ENCODE peak calls at places on chromosomes 3 and 15, in four cellular contexts. P is A549, Z is GM12878, J is HCT116. W is an unnamed sample.

GRCh38 chr3:44077267-44077666 is 164.4 kb upstream of the TOPAZ1 start:
- DNase-seq in P (no peak), Z (no peak), J (no peak), W (peak)

GRCh38 chr3:16286672-16287604 is 21.9 kb downstream of the OXNAD1 start:
- DNase-seq in P (no peak), Z (no peak), J (no peak), W (no peak)

GRCh38 chr3:94303897-94304296 is 241.0 kb downstream of the NSUN3 start:
- DNase-seq in P (no peak), Z (no peak), J (no peak), W (no peak)

GRCh38 chr3:21942328-21942727 is 191.3 kb upstream of the ZNF385D start:
- DNase-seq in P (no peak), Z (no peak), J (no peak), W (no peak)

GRCh38 chr3:42557849-42558248 is 23.9 kb downstream of the SEC22C start:
- DNase-seq in P (no peak), Z (no peak), J (no peak), W (peak)

GRCh38 chr15:98025237-98025636 is 64.7 kb downstream of the ARRDC4 start:
- DNase-seq in P (no peak), Z (no peak), J (no peak), W (no peak)

GRCh38 chr3:59006791-59007517 is 42.9 kb downstream of the CFAP20DC start:
- DNase-seq in P (no peak), Z (no peak), J (no peak), W (no peak)

GRCh38 chr3:8967553-8967952 is 4.3 kb upstream of the RAD18 start:
- DNase-seq in P (no peak), Z (no peak), J (no peak), W (no peak)

DNA sequence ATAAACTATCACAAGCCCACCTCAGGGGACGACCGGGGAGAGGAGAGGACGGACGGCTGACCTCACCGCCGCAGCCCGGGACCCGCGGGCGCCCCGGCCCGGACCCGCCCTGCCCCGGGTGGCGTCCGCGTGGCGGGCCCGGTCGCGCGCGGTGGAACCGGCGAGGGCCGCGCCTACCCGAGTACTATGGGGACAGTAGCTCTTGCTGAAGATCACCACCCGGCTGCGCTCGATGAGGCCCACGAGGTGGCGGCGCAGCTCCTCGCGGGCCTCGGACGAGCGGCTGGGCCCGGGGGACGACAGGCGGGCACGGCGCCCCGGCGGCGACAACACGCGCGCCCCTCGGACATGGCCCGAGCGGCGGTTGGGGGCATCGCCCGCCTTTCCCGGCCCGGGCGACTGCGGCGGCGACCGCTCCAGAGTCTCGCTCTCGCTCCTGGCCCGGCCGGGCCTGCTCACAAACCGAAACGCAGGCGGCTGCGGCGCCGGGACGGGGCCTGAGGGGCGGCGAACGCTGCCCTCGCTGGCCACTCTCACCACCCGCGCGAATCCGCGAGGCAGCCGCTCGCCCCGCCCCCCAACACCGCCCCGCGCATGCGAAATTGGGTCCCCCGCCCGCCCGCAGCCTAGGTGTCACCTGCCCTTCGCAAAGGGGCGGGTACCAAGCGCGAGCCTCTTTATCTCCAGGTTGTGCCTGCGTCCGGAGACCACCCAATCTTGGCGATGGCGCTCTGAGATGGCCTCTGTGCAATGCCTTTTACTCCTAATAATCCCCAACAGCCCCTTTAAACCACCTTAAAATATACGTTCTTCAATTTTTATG is at the start of gene TXNRD3:
- DNase-seq in P (peak), Z (no peak), J (peak), W (peak)
- H3K4me3 ChIP-seq in P (peak), Z (no peak), J (peak), W (peak)

DNA sequence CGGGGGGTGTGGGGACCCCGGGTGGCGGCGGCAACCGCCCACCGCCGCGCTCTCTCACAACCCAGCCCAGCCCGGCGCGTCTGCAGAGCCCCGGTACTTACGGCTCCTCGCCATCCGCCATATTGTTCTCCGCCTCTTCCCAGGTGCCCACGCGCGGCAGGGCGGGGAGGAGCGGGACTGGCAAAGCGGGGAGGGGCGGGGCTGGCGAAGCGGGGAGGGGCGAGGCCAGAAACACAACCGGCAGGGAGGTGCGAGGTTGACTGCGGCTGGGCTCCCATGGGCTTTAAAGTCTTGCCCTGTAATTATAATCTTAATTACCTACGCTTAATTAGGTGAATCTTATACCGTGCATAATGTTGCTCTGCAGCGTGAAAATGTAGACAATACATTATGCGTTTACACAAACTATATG is at the start of gene UBA3:
- DNase-seq in P (peak), Z (no peak), J (peak), W (peak)
- TF ChIP-seq POLR2A in P (peak), Z (peak), J (no peak), W (peak)

GRCh38 chr3:189621948-189622603 is 9.1 kb upstream of the TP63 start:
- DNase-seq in P (no peak), Z (no peak), J (no peak), W (no peak)

GRCh38 chr3:189625071-189625470 is 6.1 kb upstream of the TP63 start:
- DNase-seq in P (no peak), Z (no peak), J (no peak), W (no peak)

GRCh38 chr3:189625566-189625965 is 5.6 kb upstream of the TP63 start:
- DNase-seq in P (no peak), Z (no peak), J (no peak), W (no peak)

GRCh38 chr3:189624130-189624529 is 7.1 kb upstream of the TP63 start:
- DNase-seq in P (no peak), Z (no peak), J (no peak), W (no peak)

DNA sequence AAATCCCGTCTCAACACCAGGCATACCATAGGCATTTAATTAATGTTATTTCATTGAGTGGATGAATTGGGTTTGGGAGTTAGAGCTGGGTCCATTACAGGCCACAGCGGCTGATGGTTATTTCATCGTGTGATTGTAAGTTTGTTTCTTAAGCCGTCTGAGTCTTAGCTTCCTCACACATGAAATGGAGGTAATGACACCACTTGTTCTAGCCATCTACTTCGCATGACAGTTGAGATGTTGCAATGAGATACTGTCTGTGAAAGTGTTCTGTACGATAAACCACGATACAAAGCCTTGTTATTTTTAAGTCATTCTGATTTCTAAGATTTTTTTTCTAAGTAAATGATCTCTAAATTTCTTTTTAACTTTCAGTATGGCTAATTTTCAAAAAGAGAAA is 8.6 kb upstream of the TP63 start:
- DNase-seq in P (no peak), Z (no peak), J (no peak), W (peak)
- TF ChIP-seq MAX in P (no peak), Z (no peak), J (no peak), W (no peak)

GRCh38 chr3:111999924-112000835 is 1.5 kb downstream of the TAGLN3 start:
- DNase-seq in P (no peak), Z (no peak), J (no peak), W (no peak)
- H3K4me3 ChIP-seq in P (no peak), Z (peak), J (no peak), W (no peak)

DNA sequence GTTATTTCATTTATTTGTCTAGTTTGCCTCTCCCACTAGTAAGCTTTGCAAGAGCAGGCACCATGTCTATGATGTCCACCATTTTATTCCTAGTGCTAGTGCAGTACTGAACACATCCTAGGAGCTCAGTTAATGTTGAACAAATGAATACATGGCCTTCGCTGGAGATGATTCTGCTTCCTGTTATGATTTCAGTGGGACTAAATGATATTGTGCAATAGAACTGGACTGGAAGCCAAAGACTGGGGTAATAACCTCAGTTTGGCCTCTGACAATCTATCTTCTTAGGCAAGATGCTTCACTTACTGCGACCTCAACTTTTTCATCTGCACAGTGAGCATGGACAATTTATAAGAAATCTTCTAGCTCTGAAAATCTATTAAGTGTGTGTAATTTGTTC is 191.3 kb downstream of the ADAMTSL3 start:
- DNase-seq in P (no peak), Z (no peak), J (no peak), W (peak)
- TF ChIP-seq POLR2A in P (no peak), Z (no peak), J (no peak), W (no peak)

GRCh38 chr3:151537751-151538150 is 76.9 kb upstream of the IGSF10 start:
- DNase-seq in P (no peak), Z (no peak), J (no peak), W (no peak)
- TF ChIP-seq MAX in P (no peak), Z (no peak), J (no peak), W (no peak)

GRCh38 chr3:24288538-24289236 is 206.0 kb downstream of the THRB start:
- DNase-seq in P (no peak), Z (no peak), J (no peak), W (no peak)
- H3K4me3 ChIP-seq in P (no peak), Z (no peak), J (no peak), W (no peak)

DNA sequence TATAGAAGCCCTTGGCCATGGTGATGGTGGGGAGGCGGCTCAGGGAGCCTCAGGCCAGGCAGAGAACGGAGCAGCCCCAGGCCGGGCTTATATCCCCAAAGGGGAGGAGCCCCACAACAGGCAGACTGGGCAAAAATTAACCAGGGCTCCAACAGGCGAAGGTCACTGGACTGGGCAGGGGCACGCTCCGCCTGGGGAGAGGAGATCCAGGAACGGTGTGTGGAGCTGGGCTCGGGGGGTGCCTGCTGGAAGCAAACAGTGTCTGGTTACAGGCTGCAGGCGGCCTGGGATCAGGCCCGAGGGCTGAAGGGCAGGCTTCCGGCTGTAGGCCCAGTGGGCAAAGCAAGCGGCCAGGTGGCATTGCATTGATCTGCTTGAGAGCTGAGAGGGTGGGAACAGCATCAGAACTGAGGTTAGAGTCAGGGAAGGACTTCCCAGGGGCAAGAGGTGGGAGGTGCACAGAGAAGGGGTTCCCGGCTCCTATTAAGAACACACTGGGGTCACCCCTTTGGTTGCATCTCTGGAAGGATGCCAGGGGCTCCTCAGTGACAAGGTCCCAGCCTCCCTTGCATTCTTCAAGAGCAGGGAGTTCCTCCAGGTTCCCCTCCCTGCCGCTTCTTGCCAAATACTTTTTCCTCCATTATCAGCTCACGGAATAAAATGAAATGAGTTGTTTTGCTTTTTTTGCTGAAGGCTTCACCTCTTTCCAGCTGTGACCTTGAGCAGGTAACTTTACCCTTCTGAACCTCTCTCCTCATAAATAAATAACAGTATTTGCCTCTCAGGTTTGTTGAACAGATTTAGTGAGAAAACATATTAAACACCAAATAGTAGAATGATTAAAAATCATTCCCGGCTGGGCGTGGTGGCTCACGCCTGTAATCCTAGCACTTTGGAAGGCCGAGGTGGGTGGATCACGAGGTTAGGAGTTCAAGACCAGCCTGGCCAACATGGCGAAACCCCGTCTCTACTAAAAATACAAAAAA is 7.8 kb downstream of the ANPEP start:
- DNase-seq in P (no peak), Z (no peak), J (no peak), W (no peak)
- TF ChIP-seq POLR2A in P (no peak), Z (no peak), J (no peak), W (no peak)

W was measured in NB4.